ENCODE peak calls at places on chromosomes 5 and 9, in five cellular contexts. Y is HCT116, J is HepG2, M is SK-N-SH, H is K562. Z is an unnamed sample.

GRCh38 chr5:150582281-150582791 is 58.1 kb upstream of the SYNPO start:
- DNase-seq in J (peak; percentile 62), H (no peak), Y (no peak), M (peak; percentile 86), Z (no peak)

GRCh38 chr9:77163889-77164288 is 13.4 kb upstream of the VPS13A start:
- DNase-seq in Y (no peak), M (no peak), J (no peak), H (no peak), Z (no peak)

GRCh38 chr5:68070641-68071191 is 144.8 kb upstream of the PIK3R1 start:
- DNase-seq in Y (no peak), J (no peak), H (no peak), M (no peak), Z (peak; percentile 84)

GRCh38 chr5:1526151-1526631 is 2.4 kb upstream of the LPCAT1 start:
- DNase-seq in Y (no peak), M (no peak), H (no peak), J (no peak), Z (no peak)

GRCh38 chr9:110580850-110581249 is 1.3 kb upstream of the SVEP1 start:
- DNase-seq in M (no peak), Y (no peak), J (no peak), H (no peak), Z (no peak)

GRCh38 chr9:70421272-70422180 is 7.1 kb upstream of the KLF9 start:
- DNase-seq in J (no peak), M (no peak), Y (no peak), H (no peak), Z (no peak)

GRCh38 chr5:16178745-16179372 is 732 bp downstream of the MARCHF11 start:
- DNase-seq in J (peak; percentile 4), Y (no peak), M (peak; percentile 73), H (peak; percentile 58), Z (no peak)

GRCh38 chr5:147751-148150 is 43.5 kb upstream of the LRRC14B start:
- DNase-seq in Y (no peak), H (no peak), J (no peak), M (no peak), Z (no peak)

GRCh38 chr5:14396071-14396470 is 185.5 kb upstream of the OTULINL start:
- DNase-seq in H (no peak), J (no peak), M (no peak), Y (no peak), Z (no peak)

GRCh38 chr5:41252036-41252435 is 38.7 kb upstream of the C6 start:
- DNase-seq in Y (no peak), M (no peak), H (no peak), J (no peak), Z (no peak)

GRCh38 chr5:27171696-27172362 is 133.4 kb upstream of the CDH9 start:
- DNase-seq in Y (no peak), M (no peak), J (no peak), H (no peak), Z (no peak)

GRCh38 chr9:27519466-27520465 is 4.3 kb upstream of the IFNK start:
- DNase-seq in H (no peak), M (no peak), Y (no peak), J (no peak), Z (no peak)

GRCh38 chr5:135829681-135830383 is 4.6 kb upstream of the SLC25A48 start:
- DNase-seq in H (peak; percentile 78), M (peak; percentile 82), J (peak; percentile 20), Y (peak; percentile 63), Z (no peak)

GRCh38 chr5:98292496-98292895 is 481.0 kb upstream of the RGMB start:
- DNase-seq in H (no peak), Y (no peak), J (no peak), M (no peak), Z (no peak)

GRCh38 chr9:20683351-20684034 is 566 bp upstream of the FOCAD start:
- DNase-seq in Y (peak; percentile 18), J (peak; percentile 25), M (peak; percentile 45), H (peak; percentile 18), Z (no peak)

GRCh38 chr9:124447297-124447661 is 3.0 kb upstream of the ADGRD2 start:
- DNase-seq in J (no peak), Y (no peak), H (no peak), M (no peak), Z (no peak)

GRCh38 chr5:133930061-133930823 is 38.2 kb downstream of the C5orf15 start:
- DNase-seq in M (no peak), J (no peak), Y (no peak), H (peak; percentile 37), Z (no peak)

GRCh38 chr5:132465095-132465707 is 25.4 kb downstream of the IRF1 start:
- DNase-seq in H (no peak), J (no peak), Y (no peak), M (no peak), Z (no peak)

GRCh38 chr5:132467292-132467984 is 23.1 kb downstream of the IRF1 start:
- DNase-seq in Y (no peak), M (no peak), J (peak; percentile 56), H (no peak), Z (peak; percentile 79)

GRCh38 chr5:132468665-132469379 is 21.8 kb downstream of the IRF1 start:
- DNase-seq in M (no peak), H (no peak), Y (no peak), J (no peak), Z (no peak)

GRCh38 chr5:132464155-132464939 is 26.2 kb downstream of the IRF1 start:
- DNase-seq in J (no peak), H (no peak), M (peak; percentile 42), Y (no peak), Z (no peak)

GRCh38 chr5:132466453-132467291 is 23.9 kb downstream of the IRF1 start:
- DNase-seq in J (peak; percentile 61), H (no peak), M (no peak), Y (no peak), Z (peak; percentile 94)
- TF ChIP-seq ZBTB33 in J (no peak), H (no peak), M (no peak), Y (no peak), Z (no peak)

GRCh38 chr9:18976368-18977238 is 56.4 kb downstream of the SAXO1 start:
- DNase-seq in J (no peak), H (no peak), Y (no peak), M (peak; percentile 13), Z (no peak)
- H3K4me3 ChIP-seq in J (no peak overlapping the region), H (no peak overlapping the region), Y (no peak overlapping the region), M (no peak overlapping the region), Z (no peak overlapping the region)

DNA sequence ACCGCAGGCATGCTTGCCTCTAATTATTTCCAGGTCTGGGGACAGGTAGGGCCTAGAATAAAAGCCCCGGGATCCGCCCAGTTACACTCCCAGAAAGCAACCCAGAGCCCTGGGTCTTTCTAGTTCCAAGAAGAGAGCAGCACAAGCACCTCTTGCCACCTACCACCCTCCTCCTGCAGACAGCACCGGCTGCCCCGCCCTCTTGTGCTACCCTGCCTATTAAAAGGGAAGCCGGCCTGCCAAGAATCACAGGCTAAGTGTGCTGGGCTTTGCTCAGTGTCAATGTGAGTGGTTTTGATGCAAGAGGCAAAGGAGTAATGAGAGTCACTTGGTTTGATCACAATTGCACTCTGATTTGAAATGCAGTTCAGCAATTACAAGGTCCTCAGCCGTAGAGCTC is 123.0 kb downstream of the SPOCK1 start:
- DNase-seq in M (no peak), Y (no peak), H (no peak), J (no peak), Z (no peak)
- TF ChIP-seq ZBTB33 in M (no peak), Y (no peak), H (no peak), J (no peak), Z (no peak)

GRCh38 chr5:177308740-177309139 is 3.0 kb downstream of the MXD3 start:
- DNase-seq in Y (no peak), J (no peak), H (no peak), M (no peak), Z (no peak)

GRCh38 chr5:177304392-177305119 is 957 bp downstream of the PRELID1 start:
- DNase-seq in H (peak; percentile 49), J (peak; percentile 55), M (peak; percentile 48), Y (no peak), Z (no peak)

GRCh38 chr5:177309351-177310191 is 2.1 kb downstream of the MXD3 start:
- DNase-seq in M (peak; percentile 83), H (peak; percentile 57), Y (peak; percentile 81), J (peak; percentile 79), Z (no peak)

GRCh38 chr5:177307544-177308363 is 3.9 kb downstream of the MXD3 start:
- DNase-seq in Y (no peak), M (no peak), H (no peak), J (no peak), Z (no peak)

GRCh38 chr5:177306674-177307543 is 3.3 kb downstream of the PRELID1 start:
- DNase-seq in Y (no peak), M (no peak), H (no peak), J (no peak), Z (no peak)
- H3K4me3 ChIP-seq in Y (no peak overlapping the region), M (no peak overlapping the region), H (no peak overlapping the region), J (no peak overlapping the region), Z (no peak overlapping the region)

DNA sequence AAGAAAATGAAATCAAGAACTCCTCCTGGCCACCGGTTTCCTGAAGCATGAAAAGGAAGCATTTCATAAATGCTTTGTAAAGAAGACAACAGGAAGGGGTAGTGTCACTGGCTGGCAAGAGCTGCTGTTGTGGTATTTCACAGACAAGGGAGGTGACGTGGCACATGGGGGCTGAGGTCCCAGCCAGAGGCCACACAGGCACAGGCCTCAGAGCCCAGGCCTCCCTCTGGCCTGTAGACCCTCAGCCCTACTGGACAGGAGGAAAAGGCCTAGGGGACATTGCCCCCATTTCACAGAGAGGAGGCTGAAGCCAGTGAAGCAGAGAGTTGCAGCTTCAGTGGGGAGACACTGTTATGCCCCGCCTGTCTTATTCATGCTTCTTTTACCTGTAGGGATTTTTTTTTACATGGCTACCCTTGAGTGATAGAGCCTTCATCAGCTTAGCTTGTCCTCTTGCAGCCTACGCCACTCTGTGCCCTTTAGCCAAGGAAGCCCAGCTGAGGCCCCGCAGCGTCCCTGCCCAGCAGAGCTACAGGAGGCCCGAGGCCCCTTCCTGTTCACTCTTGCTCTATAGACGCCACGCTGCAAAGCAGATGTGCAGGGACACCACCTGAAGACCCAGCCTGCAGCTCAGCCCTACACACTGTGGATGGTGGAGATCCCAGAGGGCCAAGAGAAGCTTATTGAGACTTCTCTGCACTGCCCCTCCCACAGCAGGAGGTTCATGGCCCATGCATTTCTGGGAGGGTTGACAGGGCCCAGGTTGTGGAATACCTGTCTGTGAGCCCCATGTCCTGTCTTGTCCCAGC is 33.8 kb downstream of the IRF1 start:
- DNase-seq in M (no peak), J (no peak), H (no peak), Y (no peak), Z (peak; percentile 73)
- TF ChIP-seq ZBTB33 in M (no peak), J (no peak), H (no peak), Y (no peak), Z (no peak)

DNA sequence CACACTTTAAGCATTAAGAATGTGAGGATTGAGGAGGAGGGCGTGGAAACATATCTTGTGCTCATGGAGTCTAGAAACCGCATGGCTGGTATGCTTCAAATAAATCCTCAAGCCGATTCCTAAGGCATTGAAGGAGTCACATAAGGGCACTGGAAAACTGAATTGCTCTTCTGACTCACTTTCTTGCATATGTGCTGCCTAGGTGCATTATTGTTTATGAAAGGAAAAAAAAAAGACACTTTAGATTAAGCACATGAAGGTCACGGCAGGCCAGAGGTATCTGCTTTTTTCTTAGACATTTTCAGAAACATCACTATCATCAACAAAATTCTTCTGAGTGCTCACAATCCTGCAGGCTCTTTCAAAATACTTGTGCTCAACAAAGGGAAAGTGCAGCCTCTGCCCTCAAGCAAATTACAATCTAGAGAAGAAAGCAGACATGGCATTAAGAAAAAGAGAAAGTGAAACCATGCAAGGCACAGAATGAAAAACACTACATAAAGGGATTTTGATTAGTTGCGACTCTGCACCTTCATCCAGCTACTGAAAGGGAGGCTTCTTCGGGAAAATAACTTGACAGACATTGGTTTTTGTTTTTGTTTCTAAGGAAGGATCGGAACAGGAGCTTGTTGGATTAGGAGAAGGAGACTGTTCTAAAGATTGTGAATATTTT is 2117.6 kb downstream of the MAT2B start:
- DNase-seq in M (no peak), Y (no peak), J (no peak), H (no peak), Z (no peak)
- H3K4me3 ChIP-seq in M (no peak overlapping the region), Y (no peak overlapping the region), J (no peak overlapping the region), H (no peak overlapping the region), Z (no peak overlapping the region)